ENCODE peak calls at places on chromosomes 4 and X, in six cellular contexts. H, B, D, M, Z and G are unnamed samples.
A peak's percentile ranks its signal among the peaks of the same experiment; 100 is the strongest.

GRCh38 chr4:87896020-87896621 is 63.4 kb downstream of the MEPE start:
- DNase-seq in M (no peak), B (no peak), Z (no peak), D (no peak), H (peak; percentile 14), G (peak; percentile 40)

GRCh38 chr4:65482410-65482809 is 187.9 kb downstream of the EPHA5 start:
- DNase-seq in H (no peak), M (no peak), D (no peak), B (no peak), Z (no peak), G (no peak)

GRCh38 chr4:14868426-14868825 is 133.9 kb upstream of the CPEB2 start:
- DNase-seq in H (no peak), B (no peak), Z (no peak), D (no peak), M (no peak), G (no peak)

GRCh38 chr4:151646322-151646721 is 114.5 kb downstream of the GATB start:
- DNase-seq in B (no peak), D (no peak), H (no peak), M (no peak), Z (no peak), G (no peak)

GRCh38 chr4:109816082-109816442 is 500 bp downstream of the GAR1 start:
- DNase-seq in M (no peak), D (no peak), Z (no peak), H (no peak), B (peak; percentile 53), G (no peak)

GRCh38 chrX:103092942-103093341 is at the start of gene NXF3:
- DNase-seq in H (no peak), B (no peak), Z (no peak), D (no peak), M (no peak), G (no peak)

GRCh38 chr4:39046243-39046642 is 14.0 kb upstream of the TMEM156 start:
- DNase-seq in D (no peak), Z (no peak), M (no peak), B (no peak), H (no peak), G (no peak)

GRCh38 chrX:153644356-153645125 is 2.5 kb upstream of the DUSP9 start:
- DNase-seq in B (no peak), M (no peak), D (no peak), H (no peak), Z (no peak), G (no peak)

GRCh38 chrX:11665144-11666040 is at the start of gene ARHGAP6:
- DNase-seq in Z (peak; percentile 11), B (no peak), H (no peak), M (no peak), D (no peak), G (peak; percentile 16)

GRCh38 chr4:57410331-57411052 is 300.3 kb upstream of the IGFBP7 start:
- DNase-seq in Z (no peak), B (no peak), H (no peak), M (no peak), D (no peak), G (no peak)

GRCh38 chr4:154014401-154015105 is 225.7 kb upstream of the SFRP2 start:
- DNase-seq in Z (no peak), D (no peak), B (no peak), H (no peak), M (no peak), G (no peak)

GRCh38 chrX:39519213-39519544 is 578.6 kb downstream of the BCOR start:
- DNase-seq in D (no peak), B (no peak), H (no peak), Z (no peak), M (peak; percentile 97), G (no peak)